ENCODE peak calls at places on chromosomes 3 and 15, in ten cellular contexts. V is bronchial epithelial cell, O is lung, G is A549, Q is AG09309, C is uterus, E is dorsolateral prefrontal cortex, R is Peyer's patch, I is ovary, D is breast epithelium. Y is an unnamed sample.

GRCh38 chr3:43994594-43995077 is 247.1 kb upstream of the TOPAZ1 start:
- DNase-seq in V (no peak), O (no peak), G (no peak), Q (no peak), C (no peak), E (no peak), R (no peak), I (no peak), D (no peak), Y (no peak)

GRCh38 chr3:186502138-186502941 is 41.8 kb downstream of the CRYGS start:
- DNase-seq in V (no peak), O (no peak), G (no peak), Q (no peak), C (no peak), E (no peak), R (no peak), I (no peak), D (no peak), Y (no peak)

GRCh38 chr3:14301558-14301957 is 100.8 kb upstream of the SLC6A6 start:
- DNase-seq in V (peak; percentile 45), O (peak; percentile 53), G (no peak), Q (no peak), C (peak; percentile 67), E (no peak), R (no peak), I (no peak), D (peak; percentile 65), Y (no peak)

GRCh38 chr3:42264399-42265058 is 1.5 kb downstream of the CCK start:
- DNase-seq in V (peak; percentile 60), O (peak; percentile 38), G (peak; percentile 46), Q (no peak), C (no peak), E (peak; percentile 85), R (peak; percentile 54), I (no peak), D (peak; percentile 65), Y (peak; percentile 40)

GRCh38 chr15:39133201-39133600 is 447.7 kb upstream of the THBS1 start:
- DNase-seq in V (peak; percentile 86), O (no peak), G (peak; percentile 82), Q (peak; percentile 89), C (no peak), E (no peak), R (no peak), I (no peak), D (no peak), Y (peak; percentile 95)

GRCh38 chr15:48520376-48521155 is 124.9 kb downstream of the FBN1 start:
- DNase-seq in V (no peak), O (no peak), G (peak; percentile 4), Q (no peak), C (no peak), E (no peak), R (no peak), I (no peak), D (no peak), Y (no peak)

GRCh38 chr3:51814034-51814433 is 35.0 kb upstream of the IQCF6 start:
- DNase-seq in V (no peak), O (no peak), G (no peak), Q (no peak), C (no peak), E (no peak), R (no peak), I (no peak), D (no peak), Y (no peak)

GRCh38 chr15:68434021-68434420 is 2.1 kb upstream of the ITGA11 start:
- DNase-seq in V (no peak), O (peak; percentile 4), G (no peak), Q (no peak), C (no peak), E (no peak), R (peak; percentile 17), I (no peak), D (no peak), Y (no peak)

GRCh38 chr15:40266828-40267304 is 16.0 kb downstream of the ANKRD63 start:
- DNase-seq in V (peak; percentile 93), O (peak; percentile 65), G (peak; percentile 75), Q (peak; percentile 85), C (peak; percentile 94), E (peak; percentile 64), R (no peak), I (peak; percentile 65), D (no peak), Y (peak; percentile 92)

GRCh38 chr15:83230242-83230641 is 22.6 kb upstream of the HDGFL3 start:
- DNase-seq in V (no peak), O (no peak), G (no peak), Q (no peak), C (no peak), E (no peak), R (no peak), I (no peak), D (no peak), Y (no peak)

GRCh38 chr3:110457508-110457907 is 614.1 kb upstream of the NECTIN3 start:
- DNase-seq in V (no peak), O (no peak), G (no peak), Q (no peak), C (no peak), E (no peak), R (no peak), I (no peak), D (no peak), Y (no peak)

GRCh38 chr15:101731746-101732145 is 7.5 kb upstream of the TARS3 start:
- DNase-seq in V (no peak), O (no peak), G (no peak), Q (no peak), C (no peak), E (no peak), R (no peak), I (no peak), D (no peak), Y (no peak)

GRCh38 chr15:33956397-33956796 is 11.9 kb upstream of the CHRM5 start:
- DNase-seq in V (no peak), O (no peak), G (no peak), Q (no peak), C (no peak), E (no peak), R (no peak), I (no peak), D (no peak), Y (peak; percentile 66)

GRCh38 chr3:66210687-66211295 is 10.0 kb upstream of the SLC25A26 start:
- DNase-seq in V (no peak), O (no peak), G (no peak), Q (no peak), C (no peak), E (no peak), R (no peak), I (no peak), D (no peak), Y (no peak)

GRCh38 chr3:70272798-70273197 is 39.6 kb downstream of the MDFIC2 start:
- DNase-seq in V (no peak), O (no peak), G (no peak), Q (no peak), C (no peak), E (no peak), R (no peak), I (no peak), D (no peak), Y (no peak)

GRCh38 chr15:100714034-100714748 is 111.8 kb downstream of the ASB7 start:
- DNase-seq in V (no peak), O (no peak), G (no peak), Q (no peak), C (peak; percentile 11), E (no peak), R (no peak), I (no peak), D (peak; percentile 37), Y (no peak)

GRCh38 chr3:148711981-148712666 is 14.4 kb downstream of the AGTR1 start:
- DNase-seq in V (peak; percentile 11), O (no peak), G (no peak), Q (no peak), C (no peak), E (no peak), R (no peak), I (no peak), D (no peak), Y (no peak)

GRCh38 chr3:82707035-82707434 is 945.6 kb upstream of the GBE1 start:
- DNase-seq in V (peak; percentile 1), O (no peak), G (peak; percentile 2), Q (no peak), C (no peak), E (no peak), R (no peak), I (no peak), D (no peak), Y (no peak)
- TF ChIP-seq CTCF in V (peak; percentile 54), O (no peak), G (no peak), Q (no peak), C (no peak), E (no peak), R (no peak), I (no peak), D (no peak), Y (no peak)

DNA sequence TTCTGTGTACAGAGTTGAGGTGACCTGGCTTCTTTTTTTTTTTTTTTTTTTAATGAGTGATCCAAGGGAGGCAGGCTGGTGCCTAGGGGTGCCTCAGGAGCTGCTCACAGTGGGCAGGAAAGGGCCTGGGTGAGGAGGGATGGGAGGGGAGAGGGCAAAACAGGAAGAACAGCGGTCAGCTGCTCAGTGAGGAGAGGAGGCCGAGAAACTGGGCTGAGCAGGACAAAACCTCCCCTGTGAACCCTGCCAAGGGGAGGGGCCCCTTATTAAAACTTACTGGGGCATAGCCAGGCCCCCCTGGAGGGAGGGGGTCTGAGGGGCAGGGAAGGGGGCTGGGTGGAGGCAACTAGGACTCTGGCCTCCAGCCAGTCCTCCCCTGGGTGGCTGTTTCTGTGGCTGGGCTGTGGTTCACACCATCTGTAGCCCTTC is 3.5 kb downstream of the PLEKHO2 start:
- DNase-seq in V (no peak), O (no peak), G (no peak), Q (no peak), C (no peak), E (no peak), R (peak; percentile 72), I (peak; percentile 64), D (no peak), Y (peak; percentile 56)
- H3K4me3 ChIP-seq in V (no peak overlapping the region), O (peak overlapping the region; percentile 0), G (no peak overlapping the region), Q (no peak overlapping the region), C (peak overlapping the region; percentile 63), E (no peak overlapping the region), R (peak overlapping the region; percentile 83), I (peak overlapping the region; percentile 3), D (peak overlapping the region; percentile 91), Y (peak overlapping the region; percentile 94)

GRCh38 chr3:134371542-134372324 is 2.5 kb downstream of the AMOTL2 start:
- DNase-seq in V (no peak), O (no peak), G (no peak), Q (no peak), C (no peak), E (no peak), R (peak; percentile 39), I (no peak), D (no peak), Y (peak; percentile 64)
- TF ChIP-seq CTCF in V (no peak), O (no peak), G (peak; percentile 27), Q (peak; percentile 21), C (no peak), E (peak; percentile 16), R (peak; percentile 5), I (no peak), D (no peak), Y (peak; percentile 5)

DNA sequence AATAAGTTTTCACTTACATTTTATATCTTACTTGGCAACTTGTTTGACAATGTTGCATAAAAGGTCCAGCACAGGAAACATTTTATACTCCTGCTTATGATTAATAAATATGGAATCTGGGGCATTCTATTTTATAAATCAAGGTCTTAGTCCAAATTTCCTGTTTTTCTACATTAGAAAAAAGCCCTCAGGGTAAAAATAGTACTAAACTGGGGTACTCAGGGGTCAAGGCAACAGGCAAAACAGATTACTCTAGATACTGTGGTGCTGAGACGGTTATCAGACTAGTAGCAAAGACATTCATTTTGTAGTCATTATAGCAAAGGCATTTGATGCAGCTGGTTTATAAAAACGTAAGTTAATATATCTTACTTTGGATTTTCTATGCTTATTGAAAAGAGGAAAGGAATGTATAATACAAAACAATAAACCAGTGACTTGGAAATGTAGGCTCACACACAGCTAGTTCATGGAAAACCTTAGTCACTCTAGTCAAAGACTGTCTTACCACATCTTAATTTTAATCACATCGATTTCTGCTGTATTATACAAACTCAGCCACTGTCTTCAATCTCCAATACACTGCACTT is 45.4 kb upstream of the FILIP1L start:
- DNase-seq in V (peak; percentile 38), O (no peak), G (no peak), Q (peak; percentile 81), C (no peak), E (no peak), R (no peak), I (no peak), D (no peak), Y (peak; percentile 88)
- H3K4me3 ChIP-seq in V (no peak overlapping the region), O (no peak overlapping the region), G (no peak overlapping the region), Q (no peak overlapping the region), C (no peak overlapping the region), E (no peak overlapping the region), R (no peak overlapping the region), I (no peak overlapping the region), D (no peak overlapping the region), Y (no peak overlapping the region)

Y was measured in fibroblast of the aortic adventitia.